ENCODE peak calls at places on chromosomes 6 and 20, in five cellular contexts. G, E, V, M and F are unnamed samples.

GRCh38 chr6:119346450-119346849 is 3.1 kb downstream of the MAN1A1 start:
- DNase-seq in G (no peak), E (no peak), V (no peak), M (no peak), F (no peak)

GRCh38 chr20:38270869-38271608 is 10.5 kb upstream of the KIAA1755 start:
- DNase-seq in G (no peak), E (no peak), V (peak), M (no peak), F (no peak)

GRCh38 chr20:20683922-20684321 is 28.5 kb downstream of the RALGAPA2 start:
- DNase-seq in G (no peak), E (no peak), V (no peak), M (no peak), F (no peak)

GRCh38 chr20:57272883-57273282 is 6.4 kb upstream of the BMP7 start:
- DNase-seq in G (no peak), E (no peak), V (no peak), M (no peak), F (no peak)

GRCh38 chr6:139402935-139403386 is 28.5 kb upstream of the CITED2 start:
- DNase-seq in G (no peak), E (no peak), V (peak), M (no peak), F (no peak)

GRCh38 chr6:111105578-111105977 is 18.3 kb downstream of the SLC16A10 start:
- DNase-seq in G (peak), E (no peak), V (peak), M (no peak), F (peak)

GRCh38 chr20:44702776-44703175 is 12.4 kb upstream of the CCN5 start:
- DNase-seq in G (no peak), E (no peak), V (peak), M (no peak), F (no peak)

GRCh38 chr6:3797231-3798200 is 46.0 kb upstream of the PXDC1 start:
- DNase-seq in G (no peak), E (no peak), V (peak), M (no peak), F (no peak)

GRCh38 chr6:136163260-136163659 is 86.9 kb downstream of the MTFR2 start:
- DNase-seq in G (no peak), E (no peak), V (no peak), M (no peak), F (no peak)

GRCh38 chr20:22597303-22597702 is 12.9 kb upstream of the FOXA2 start:
- DNase-seq in G (no peak), E (no peak), V (no peak), M (no peak), F (no peak)

GRCh38 chr6:24520929-24521546 is 26.3 kb downstream of the ALDH5A1 start:
- DNase-seq in G (peak), E (peak), V (peak), M (no peak), F (peak)

GRCh38 chr6:90490030-90490429 is 96.8 kb downstream of the MAP3K7 start:
- DNase-seq in G (no peak), E (no peak), V (no peak), M (no peak), F (no peak)

GRCh38 chr6:116101298-116101718 is 655 bp downstream of the NT5DC1 start:
- DNase-seq in G (no peak), E (no peak), V (no peak), M (no peak), F (no peak)

GRCh38 chr20:36394340-36394965 is 88.3 kb downstream of the DLGAP4 start:
- DNase-seq in G (no peak), E (no peak), V (no peak), M (no peak), F (no peak)

GRCh38 chr20:33477386-33478234 is 12.3 kb upstream of the CBFA2T2 start:
- DNase-seq in G (no peak), E (no peak), V (no peak), M (no peak), F (no peak)

GRCh38 chr20:61833807-61834610 is 231.7 kb downstream of the TAF4 start:
- DNase-seq in G (no peak), E (no peak), V (no peak), M (no peak), F (no peak)

GRCh38 chr6:48101277-48101676 is 9.7 kb downstream of the PTCHD4 start:
- DNase-seq in G (no peak), E (no peak), V (no peak), M (no peak), F (no peak)

GRCh38 chr6:109343518-109343917 is 38.7 kb downstream of the CD164 start:
- DNase-seq in G (no peak), E (no peak), V (no peak), M (no peak), F (no peak)

GRCh38 chr20:64194269-64194668 is 30.0 kb downstream of the MYT1 start:
- DNase-seq in G (no peak), E (no peak), V (no peak), M (no peak), F (no peak)

GRCh38 chr20:10714236-10714975 is 40.6 kb upstream of the JAG1 start:
- DNase-seq in G (no peak), E (no peak), V (no peak), M (no peak), F (no peak)

GRCh38 chr6:124463271-124463670 is 499.0 kb upstream of the RNF217 start:
- DNase-seq in G (no peak), E (no peak), V (no peak), M (no peak), F (no peak)

GRCh38 chr6:26514984-26515383 is 14.9 kb downstream of the BTN1A1 start:
- DNase-seq in G (no peak), E (no peak), V (no peak), M (no peak), F (no peak)

GRCh38 chr20:54794874-54795273 is 319.5 kb downstream of the DOK5 start:
- DNase-seq in G (no peak), E (no peak), V (no peak), M (no peak), F (no peak)

GRCh38 chr6:113758725-113759576 is 98.2 kb upstream of the MARCKS start:
- DNase-seq in G (no peak), E (no peak), V (peak), M (no peak), F (no peak)

GRCh38 chr6:110348956-110349565 is 9.1 kb downstream of the METTL24 start:
- DNase-seq in G (no peak), E (no peak), V (no peak), M (no peak), F (no peak)

GRCh38 chr6:53107091-53107490 is 41.5 kb downstream of the GCM1 start:
- DNase-seq in G (no peak), E (no peak), V (peak), M (no peak), F (no peak)

GRCh38 chr6:133947302-133947900 is 5.6 kb upstream of the TBPL1 start:
- DNase-seq in G (no peak), E (no peak), V (no peak), M (no peak), F (no peak)

GRCh38 chr6:94254689-94255088 is 835.3 kb upstream of the EPHA7 start:
- DNase-seq in G (no peak), E (no peak), V (peak), M (no peak), F (no peak)

GRCh38 chr6:89411269-89412070 is 603 bp downstream of the RRAGD start:
- DNase-seq in G (peak), E (peak), V (no peak), M (no peak), F (no peak)

GRCh38 chr20:20452254-20452676 is 84.4 kb downstream of the INSM1 start:
- DNase-seq in G (peak), E (peak), V (peak), M (peak), F (peak)